ENCODE peak calls at places on chromosomes 4 and X, in four cellular contexts. X, J, I and D are unnamed samples.

GRCh38 chr4:186486172-186486571 is 69.2 kb downstream of the MTNR1A start:
- DNase-seq in J (no peak), X (no peak), I (no peak), D (no peak)

GRCh38 chr4:153676491-153676890 is 7.6 kb upstream of the TLR2 start:
- DNase-seq in J (no peak), X (no peak), I (no peak), D (peak; percentile 47)

GRCh38 chrX:47200385-47201150 is 6.9 kb downstream of the UBA1 start:
- DNase-seq in X (peak; percentile 63), I (no peak), J (no peak), D (no peak)

GRCh38 chr4:144611850-144612249 is 34.1 kb upstream of the HHIP start:
- DNase-seq in J (no peak), X (no peak), I (peak; percentile 37), D (no peak)

GRCh38 chr4:166422475-166422874 is 549.4 kb downstream of the TLL1 start:
- DNase-seq in X (no peak), I (no peak), J (no peak), D (peak; percentile 50)

GRCh38 chr4:152780267-152780811 is 585 bp downstream of the ARFIP1 start:
- DNase-seq in I (no peak), J (no peak), X (no peak), D (no peak)

GRCh38 chr4:77332696-77333270 is 175.8 kb downstream of the CCNG2 start:
- DNase-seq in I (peak; percentile 68), X (no peak), J (no peak), D (peak; percentile 35)

GRCh38 chrX:84320606-84321005 is 132.6 kb upstream of the RPS6KA6 start:
- DNase-seq in I (no peak), X (no peak), J (no peak), D (peak; percentile 34)

GRCh38 chr4:79906996-79907395 is 166.0 kb downstream of the ANTXR2 start:
- DNase-seq in X (no peak), I (no peak), J (no peak), D (no peak)

GRCh38 chr4:119750771-119751170 is 122.2 kb upstream of the PDE5A start:
- DNase-seq in I (no peak), J (no peak), X (no peak), D (peak; percentile 8)

GRCh38 chrX:56803849-56804681 is 75.0 kb downstream of the NBDY start:
- DNase-seq in J (peak; percentile 60), X (no peak), I (no peak), D (no peak)

GRCh38 chrX:111100191-111100590 is 4.2 kb downstream of the PAK3 start:
- DNase-seq in I (peak; percentile 65), J (no peak), X (no peak), D (no peak)

GRCh38 chr4:187903700-187904099 is 91.9 kb upstream of the ZFP42 start:
- DNase-seq in I (no peak), J (no peak), X (no peak), D (no peak)

GRCh38 chr4:39237179-39237578 is 54.9 kb downstream of the WDR19 start:
- DNase-seq in J (no peak), X (no peak), I (no peak), D (peak; percentile 2)

DNA sequence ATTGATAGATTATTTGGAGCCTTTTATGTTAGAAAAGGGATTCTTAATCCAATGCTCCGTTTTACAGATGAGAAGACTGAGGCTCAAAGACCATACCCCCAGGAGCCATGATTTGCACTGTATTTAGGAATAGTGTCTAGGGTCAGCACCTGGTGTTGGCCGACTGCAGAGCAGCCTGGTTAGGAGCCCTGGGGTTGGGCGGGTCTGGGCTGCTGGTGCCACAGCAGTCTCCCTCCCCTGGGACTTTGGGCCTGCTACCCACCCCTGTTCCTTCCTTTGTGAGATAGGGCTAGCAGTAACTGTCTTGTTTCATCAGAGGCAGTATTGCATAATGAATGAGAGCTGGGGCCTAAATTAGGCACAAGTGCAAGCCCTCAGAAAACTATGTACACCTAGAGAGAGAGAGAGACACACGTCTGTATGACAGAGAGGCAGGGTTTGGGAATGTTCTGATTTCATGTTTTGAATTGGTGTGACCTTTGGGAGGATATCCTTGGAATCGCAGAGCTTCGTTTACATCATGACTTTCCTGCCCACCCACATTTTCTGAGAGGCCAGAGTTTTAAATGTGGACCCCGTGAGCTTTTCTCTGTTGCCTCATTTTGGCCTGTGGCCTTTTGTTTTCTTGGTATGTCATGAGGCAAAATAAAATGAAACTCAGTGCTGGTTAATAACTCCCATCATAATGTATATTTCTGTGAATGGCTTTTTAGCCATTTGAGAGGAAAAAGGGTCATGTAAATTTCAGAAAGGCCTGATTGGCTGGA is 111.8 kb downstream of the PTTG2 start:
- DNase-seq in I (no peak), J (no peak), X (no peak), D (no peak)
- H3K4me1 ChIP-seq in I (no peaks in the 10 kb centered on the region), J (peaks cover 40% of the 10 kb centered on the region), X (no peaks in the 10 kb centered on the region), D (peaks cover 6% of the 10 kb centered on the region)

GRCh38 chr4:59091376-59092142 is 1981.4 kb upstream of the IGFBP7 start:
- DNase-seq in J (peak; percentile 33), X (no peak), I (peak; percentile 48), D (no peak)

DNA sequence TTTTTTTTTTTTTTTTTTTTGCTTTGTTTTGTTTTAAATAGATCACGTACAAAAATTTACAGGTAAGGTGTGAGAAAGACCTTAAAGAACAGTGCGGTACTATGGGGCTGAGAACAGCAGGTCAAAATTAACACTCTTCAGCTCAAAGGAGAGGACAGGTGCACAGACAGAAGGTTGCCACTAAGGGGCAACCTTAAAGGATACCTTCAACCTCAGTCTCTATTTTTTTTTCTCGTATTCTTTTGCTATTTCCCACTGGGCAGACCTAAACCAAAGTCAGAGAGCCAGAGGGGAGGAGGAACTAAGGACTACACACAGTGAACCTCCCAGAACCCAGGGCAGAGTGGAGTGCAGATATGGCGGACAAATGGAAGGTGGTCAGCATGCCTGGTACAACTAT is 1984.3 kb upstream of the IGFBP7 start:
- DNase-seq in X (no peak), I (peak; percentile 26), J (no peak), D (no peak)
- TF ChIP-seq CTCF in X (no peak), I (peak; percentile 66), J (no peak), D (no peak)

DNA sequence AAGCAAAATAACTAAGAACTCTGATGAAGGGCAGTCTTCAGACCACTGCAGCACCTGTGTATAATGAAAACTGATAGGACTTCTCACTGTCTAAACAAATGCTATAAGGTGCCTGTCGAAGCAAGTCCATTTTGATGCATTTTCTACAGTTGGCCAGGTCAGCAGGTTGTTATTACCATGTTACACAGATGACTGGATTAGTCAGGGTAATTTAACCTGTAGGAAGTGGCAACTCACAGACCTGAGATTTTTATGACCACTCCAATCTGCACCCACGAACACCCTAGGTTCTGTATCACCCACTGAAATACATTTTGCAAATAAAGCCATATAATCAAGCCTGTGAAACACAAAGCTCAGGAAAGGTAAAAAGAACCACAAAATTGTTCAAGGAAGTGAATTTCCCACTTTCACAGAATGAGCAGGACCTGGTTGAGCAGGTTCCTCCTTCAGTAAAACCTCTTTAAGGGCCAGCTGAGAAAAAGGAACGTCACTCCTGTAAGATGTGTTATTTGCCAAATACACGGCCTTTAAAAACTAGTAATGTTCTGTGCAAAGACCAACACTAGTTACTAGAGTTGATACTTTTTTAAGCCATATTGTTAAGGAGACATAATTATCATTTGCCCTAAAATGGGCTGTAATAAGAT is 12.7 kb downstream of the MAML3 start:
- DNase-seq in I (no peak), X (no peak), J (no peak), D (peak; percentile 7)
- H3K27ac ChIP-seq in I (no peak overlapping the region), X (no peak overlapping the region), J (peak overlapping the region; percentile 12), D (no peak overlapping the region)

GRCh38 chr4:6773616-6774540 is 8.6 kb upstream of the KIAA0232 start:
- DNase-seq in I (no peak), J (no peak), X (no peak), D (peak; percentile 28)
- H3K4me1 ChIP-seq in I (no peaks in the 10 kb centered on the region), J (peaks cover 29% of the 10 kb centered on the region), X (peaks cover 41% of the 10 kb centered on the region), D (peaks cover 15% of the 10 kb centered on the region)

GRCh38 chrX:24285082-24285481 is 28.8 kb downstream of the SUPT20HL2 start:
- DNase-seq in J (no peak), X (no peak), I (no peak), D (no peak)
- TF ChIP-seq CTCF in J (no peak), X (no peak), I (no peak), D (peak; percentile 14)

GRCh38 chr4:108070775-108071174 is 81.1 kb downstream of the HADH start:
- DNase-seq in I (no peak), X (no peak), J (no peak), D (no peak)

GRCh38 chr4:108078024-108078733 is 88.5 kb downstream of the HADH start:
- DNase-seq in J (no peak), X (no peak), I (no peak), D (no peak)

GRCh38 chr4:108068422-108068821 is 78.7 kb downstream of the HADH start:
- DNase-seq in X (no peak), J (no peak), I (no peak), D (no peak)

DNA sequence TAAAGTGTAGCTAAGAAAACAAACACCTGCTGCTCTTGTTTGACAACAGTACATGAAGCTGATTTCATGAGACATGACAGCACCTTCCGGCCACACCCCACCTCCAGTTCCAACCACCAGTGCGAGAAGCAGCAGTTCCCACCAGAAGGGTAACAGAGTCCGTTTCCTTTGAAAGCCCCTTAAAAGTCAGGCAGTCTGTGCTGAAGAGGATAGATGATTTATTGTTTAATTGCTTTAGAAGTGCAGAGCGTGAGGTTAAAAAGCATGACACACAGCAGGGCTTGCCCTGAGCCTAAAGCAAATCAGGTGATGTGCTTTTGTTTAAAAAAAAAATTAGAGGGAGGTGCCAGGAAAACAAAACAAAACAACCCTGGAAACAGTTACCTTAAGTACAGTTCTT is 82.6 kb downstream of the HADH start:
- DNase-seq in X (no peak), I (no peak), J (no peak), D (peak; percentile 19)
- H3K27ac ChIP-seq in X (no peak overlapping the region), I (no peak overlapping the region), J (no peak overlapping the region), D (no peak overlapping the region)

DNA sequence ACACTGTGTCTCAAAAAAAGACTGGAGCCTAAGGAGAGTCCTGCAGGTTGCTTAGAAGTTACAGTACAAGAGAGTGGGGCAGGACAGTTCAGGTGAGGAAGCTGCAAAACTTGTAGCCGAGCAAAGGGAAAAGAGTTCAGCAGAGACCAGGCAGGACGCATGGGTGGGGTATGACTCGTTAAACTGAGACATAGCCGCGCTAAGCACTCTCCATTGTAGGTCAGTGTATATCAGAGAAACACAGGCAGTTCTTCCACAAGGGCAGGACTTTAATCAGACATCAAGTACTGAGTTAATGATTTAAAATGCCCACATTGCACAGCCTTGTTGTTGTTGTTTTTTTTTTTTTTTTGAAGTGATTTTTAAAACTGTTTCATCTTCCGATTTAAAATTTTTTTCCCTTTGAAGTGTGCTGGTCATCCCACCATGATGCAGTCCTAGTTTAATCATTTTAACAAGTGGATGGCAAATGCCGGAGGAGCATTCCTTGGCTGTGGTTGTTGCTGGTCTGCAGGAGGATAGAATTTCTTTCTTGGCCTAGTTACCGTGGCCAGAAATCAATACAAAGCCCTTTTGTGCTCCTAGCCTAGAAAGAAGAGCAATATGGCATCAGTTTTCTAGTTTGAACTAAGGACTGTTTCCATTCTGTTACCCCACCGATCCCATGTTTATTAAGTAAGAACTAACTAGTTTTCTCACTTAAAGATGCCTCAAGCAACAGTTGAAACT is 10.3 kb downstream of the LAP3 start:
- DNase-seq in J (no peak), I (no peak), X (no peak), D (no peak)
- H3K4me1 ChIP-seq in J (peaks cover 4% of the 10 kb centered on the region), I (no peaks in the 10 kb centered on the region), X (no peaks in the 10 kb centered on the region), D (no peaks in the 10 kb centered on the region)

DNA sequence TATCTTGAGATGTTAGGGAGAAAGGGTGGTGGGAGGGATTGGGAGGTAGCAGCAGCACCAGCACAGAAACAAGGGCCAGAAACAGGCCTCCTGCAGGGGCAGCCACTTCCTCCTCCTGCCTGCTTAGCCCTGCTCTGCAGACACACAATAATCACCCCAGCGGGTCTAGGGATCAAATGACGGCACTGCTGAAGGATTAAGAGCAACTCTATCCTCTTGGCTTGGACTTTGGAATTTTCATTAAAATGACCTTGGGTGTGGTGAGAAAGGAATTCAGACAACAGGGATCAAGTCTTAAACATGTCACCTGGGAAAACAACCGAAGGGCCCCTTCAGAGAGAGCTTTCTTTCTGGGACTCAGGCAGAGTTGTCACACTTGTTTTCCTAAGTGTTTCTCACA is 353.4 kb downstream of the SPRY1 start:
- DNase-seq in X (no peak), J (no peak), I (peak; percentile 63), D (no peak)
- TF ChIP-seq CTCF in X (no peak), J (no peak), I (no peak), D (no peak)

GRCh38 chrX:10164879-10165278 is 8.1 kb downstream of the CLCN4 start:
- DNase-seq in J (no peak), I (no peak), X (no peak), D (no peak)
- H3K27ac ChIP-seq in J (no peak overlapping the region), I (no peak overlapping the region), X (peak overlapping the region; percentile 66), D (no peak overlapping the region)